ENCODE peak calls at places on chromosomes 11 and 22, in seven cellular contexts. E is PC-9, X is colonic mucosa, N is fibroblast of mammary gland, R is RWPE2, C is H9, V is neural progenitor cell. T is an unnamed sample.
A peak's percentile ranks its signal among the peaks of the same experiment; 100 is the strongest.

GRCh38 chr11:95398437-95399112 is 167.6 kb upstream of the SESN3 start:
- DNase-seq in E (no peak), X (no peak), N (peak; percentile 25), R (no peak), C (no peak), V (no peak), T (no peak)

GRCh38 chr11:114250180-114250579 is 46.0 kb upstream of the NNMT start:
- DNase-seq in E (no peak), X (no peak), N (no peak), R (no peak), C (no peak), V (no peak), T (no peak)

GRCh38 chr11:123188508-123189165 is 6.4 kb downstream of the CLMP start:
- DNase-seq in E (no peak), X (no peak), N (peak; percentile 100), R (no peak), C (no peak), V (peak; percentile 64), T (no peak)

GRCh38 chr11:44842219-44842618 is 108.5 kb downstream of the TP53I11 start:
- DNase-seq in E (no peak), X (no peak), N (peak; percentile 75), R (no peak), C (no peak), V (no peak), T (no peak)

GRCh38 chr22:42673898-42674390 is 24.8 kb upstream of the CYB5R3 start:
- DNase-seq in E (no peak), X (no peak), N (peak; percentile 28), R (no peak), C (no peak), V (no peak), T (no peak)

GRCh38 chr11:129223260-129223659 is 31.1 kb upstream of the ARHGAP32 start:
- DNase-seq in E (no peak), X (no peak), N (no peak), R (no peak), C (no peak), V (no peak), T (no peak)

GRCh38 chr11:111324277-111324720 is 26.0 kb downstream of the POU2AF3 start:
- DNase-seq in E (no peak), X (no peak), N (peak; percentile 56), R (no peak), C (no peak), V (no peak), T (no peak)

GRCh38 chr11:46050065-46050464 is 71.2 kb downstream of the PHF21A start:
- DNase-seq in E (no peak), X (no peak), N (peak; percentile 63), R (no peak), C (peak; percentile 45), V (peak; percentile 75), T (no peak)

GRCh38 chr11:15967966-15968365 is 388.4 kb downstream of the SOX6 start:
- DNase-seq in E (no peak), X (no peak), N (peak; percentile 89), R (no peak), C (no peak), V (no peak), T (no peak)

GRCh38 chr11:63504933-63505586 is 824 bp upstream of the LGALS12 start:
- DNase-seq in E (no peak), X (no peak), N (peak; percentile 16), R (no peak), C (no peak), V (no peak), T (no peak)

GRCh38 chr22:19619144-19620009 is 94.9 kb upstream of the SEPTIN5 start:
- DNase-seq in E (no peak), X (no peak), N (no peak), R (no peak), C (no peak), V (no peak), T (no peak)

GRCh38 chr11:118212131-118212725 is 12.6 kb downstream of the JAML start:
- DNase-seq in E (peak; percentile 78), X (no peak), N (no peak), R (no peak), C (peak; percentile 36), V (peak; percentile 17), T (no peak)

GRCh38 chr11:107780136-107780535 is 68.3 kb upstream of the SLN start:
- DNase-seq in E (peak; percentile 49), X (no peak), N (no peak), R (no peak), C (no peak), V (no peak), T (no peak)

GRCh38 chr22:41048791-41049717 is 43.3 kb upstream of the EP300 start:
- DNase-seq in E (peak; percentile 73), X (peak; percentile 52), N (peak; percentile 60), R (no peak), C (peak; percentile 75), V (peak; percentile 74), T (no peak)

GRCh38 chr11:35316161-35316560 is 103.2 kb downstream of the SLC1A2 start:
- DNase-seq in E (no peak), X (no peak), N (no peak), R (no peak), C (no peak), V (no peak), T (no peak)

GRCh38 chr11:61473370-61474025 is 35.1 kb upstream of the LRRC10B start:
- DNase-seq in E (no peak), X (peak; percentile 31), N (peak; percentile 83), R (no peak), C (no peak), V (no peak), T (no peak)

GRCh38 chr11:121451982-121452608 is at the start of gene SORL1:
- DNase-seq in E (no peak), X (peak; percentile 85), N (peak; percentile 23), R (no peak), C (peak; percentile 84), V (peak; percentile 95), T (no peak)

GRCh38 chr22:31151872-31152271 is 8.1 kb upstream of the RNF185 start:
- DNase-seq in E (no peak), X (no peak), N (no peak), R (no peak), C (no peak), V (no peak), T (no peak)

GRCh38 chr11:92846542-92847125 is 122.8 kb upstream of the MTNR1B start:
- DNase-seq in E (no peak), X (peak; percentile 28), N (no peak), R (no peak), C (no peak), V (no peak), T (no peak)

GRCh38 chr11:60887531-60887930 is 18.9 kb downstream of the PRPF19 start:
- DNase-seq in E (no peak), X (peak; percentile 64), N (peak; percentile 69), R (no peak), C (peak; percentile 58), V (peak; percentile 70), T (no peak)

GRCh38 chr22:32847067-32847491 is 45.6 kb downstream of the TIMP3 start:
- DNase-seq in E (no peak), X (no peak), N (peak; percentile 31), R (no peak), C (no peak), V (no peak), T (no peak)

GRCh38 chr11:77174559-77174958 is 46.5 kb downstream of the MYO7A start:
- DNase-seq in E (no peak), X (no peak), N (no peak), R (no peak), C (no peak), V (no peak), T (no peak)

GRCh38 chr22:19759994-19760651 is 455 bp upstream of the TBX1 start:
- DNase-seq in E (no peak), X (no peak), N (no peak), R (no peak), C (no peak), V (peak; percentile 36), T (no peak)

GRCh38 chr22:11307996-11308395 is 4220.0 kb upstream of the OR11H1 start:
- DNase-seq in E (no peak), X (no peak), N (no peak), R (no peak), C (no peak), V (no peak), T (peak; percentile 88)

GRCh38 chr11:34065505-34066203 is 14.1 kb downstream of the CAPRIN1 start:
- DNase-seq in E (no peak), X (no peak), N (peak; percentile 60), R (no peak), C (peak; percentile 44), V (no peak), T (no peak)

GRCh38 chr11:17386331-17387084 is 2.0 kb downstream of the KCNJ11 start:
- DNase-seq in E (no peak), X (peak; percentile 58), N (peak; percentile 42), R (no peak), C (peak; percentile 75), V (peak; percentile 69), T (no peak)
- TF ChIP-seq CTCF in E (peak; percentile 74), X (peak; percentile 48), N (peak; percentile 63), R (peak; percentile 32), C (peak; percentile 70), V (peak; percentile 64), T (peak; percentile 54)

GRCh38 chr22:28829358-28830181 is 29.2 kb upstream of the XBP1 start:
- DNase-seq in E (peak; percentile 50), X (peak; percentile 83), N (peak; percentile 73), R (no peak), C (peak; percentile 68), V (peak; percentile 86), T (peak; percentile 85)
- TF ChIP-seq CTCF in E (peak; percentile 97), X (peak; percentile 98), N (peak; percentile 99), R (peak; percentile 97), C (peak; percentile 99), V (peak; percentile 100), T (peak; percentile 99)

GRCh38 chr22:29859976-29860766 is 22.1 kb upstream of the ASCC2 start:
- DNase-seq in E (no peak), X (no peak), N (no peak), R (no peak), C (no peak), V (no peak), T (no peak)

GRCh38 chr22:29854432-29854831 is 16.4 kb upstream of the ASCC2 start:
- DNase-seq in E (no peak), X (no peak), N (no peak), R (no peak), C (no peak), V (no peak), T (no peak)

GRCh38 chr22:29856496-29856895 is 18.4 kb upstream of the ASCC2 start:
- DNase-seq in E (no peak), X (no peak), N (no peak), R (no peak), C (no peak), V (no peak), T (no peak)

DNA sequence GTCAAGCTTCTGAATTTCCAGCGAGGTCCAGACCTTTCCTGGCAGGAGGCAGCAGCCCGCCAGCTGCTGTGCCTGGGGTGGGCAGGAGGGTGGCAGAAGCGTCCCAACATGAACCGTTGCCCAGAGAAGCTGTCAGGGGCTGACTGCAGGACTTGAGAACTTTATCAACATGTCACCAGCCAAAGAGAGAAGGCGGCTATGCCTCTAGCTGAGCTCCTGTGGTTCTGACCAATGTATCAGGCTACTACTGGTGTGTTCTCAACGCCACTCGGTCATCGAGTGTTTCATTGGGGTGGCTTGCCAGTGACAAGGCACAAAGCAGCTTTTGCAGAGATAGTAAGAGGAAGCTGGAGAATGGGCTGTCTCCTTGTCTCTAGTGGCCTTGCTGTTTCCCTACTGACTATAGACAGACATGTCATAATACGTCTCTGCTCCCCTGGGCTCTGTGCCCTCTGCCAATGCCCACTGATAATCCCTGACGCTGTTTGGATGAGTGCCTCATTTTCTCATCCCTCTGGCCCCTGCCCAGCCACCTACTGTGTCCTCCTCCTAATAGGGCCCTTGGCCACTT is 17.6 kb upstream of the ASCC2 start:
- DNase-seq in E (no peak), X (no peak), N (no peak), R (no peak), C (no peak), V (no peak), T (no peak)
- TF ChIP-seq CTCF in E (no peak), X (no peak), N (no peak), R (no peak), C (no peak), V (no peak), T (no peak)

GRCh38 chr11:12099132-12099873 is 11.1 kb upstream of the MICAL2 start:
- DNase-seq in E (no peak), X (no peak), N (peak; percentile 58), R (no peak), C (no peak), V (no peak), T (no peak)
- TF ChIP-seq CTCF in E (no peak), X (no peak), N (peak; percentile 60), R (no peak), C (peak; percentile 40), V (peak; percentile 19), T (no peak)

T was measured in osteocyte.